ENCODE peak calls at places on chromosomes 3 and 15, in ten cellular contexts. One of them, this sample, is unnamed.

GRCh38 chr15:65115086-65115485 is at the start of gene UBAP1L:
- DNase-seq in activated T-helper 9 cell treated with anti-CD3 and anti-CD28 coated beads, Interleukin-2, amount 50 U/mL, for 16 hours: no peak
- DNase-seq in upper lobe of right lung: no peak
- DNase-seq in hepatic stellate cell: no peak
- DNase-seq in NCI-H2081 treated with DMSO at 0.1 percent for 48 hours: no peak
- DNase-seq in activated naive CD8-positive, alpha-beta T cell treated with anti-CD3 and anti-CD28 coated beads for 36 hours: no peak
- DNase-seq in heart left ventricle: no peak
- DNase-seq in A549: no peak
- DNase-seq in activated T-helper 1 cell treated with Interleukin-2 at 50 U/mL for 16 hours: no peak
- DNase-seq in stimulated activated CD4-positive, alpha-beta T cell treated with anti-CD3 and anti-CD28 coated beads, TNF-alpha, amount 100 ng/mL, for 1 hour: no peak
- DNase-seq in this sample: no peak

GRCh38 chr15:40875996-40876740 is 2.1 kb upstream of the RHOV start:
- DNase-seq in activated T-helper 9 cell treated with anti-CD3 and anti-CD28 coated beads, Interleukin-2, amount 50 U/mL, for 16 hours: no peak
- DNase-seq in upper lobe of right lung: no peak
- DNase-seq in hepatic stellate cell: no peak
- DNase-seq in NCI-H2081 treated with DMSO at 0.1 percent for 48 hours: no peak
- DNase-seq in activated naive CD8-positive, alpha-beta T cell treated with anti-CD3 and anti-CD28 coated beads for 36 hours: no peak
- DNase-seq in heart left ventricle: no peak
- DNase-seq in A549: no peak
- DNase-seq in activated T-helper 1 cell treated with Interleukin-2 at 50 U/mL for 16 hours: no peak
- DNase-seq in stimulated activated CD4-positive, alpha-beta T cell treated with anti-CD3 and anti-CD28 coated beads, TNF-alpha, amount 100 ng/mL, for 1 hour: no peak
- DNase-seq in this sample: no peak

GRCh38 chr3:127134887-127135240 is 58.1 kb upstream of the PRR23E start:
- DNase-seq in activated T-helper 9 cell treated with anti-CD3 and anti-CD28 coated beads, Interleukin-2, amount 50 U/mL, for 16 hours: no peak
- DNase-seq in upper lobe of right lung: no peak
- DNase-seq in hepatic stellate cell: no peak
- DNase-seq in NCI-H2081 treated with DMSO at 0.1 percent for 48 hours: no peak
- DNase-seq in activated naive CD8-positive, alpha-beta T cell treated with anti-CD3 and anti-CD28 coated beads for 36 hours: no peak
- DNase-seq in heart left ventricle: no peak
- DNase-seq in A549: no peak
- DNase-seq in activated T-helper 1 cell treated with Interleukin-2 at 50 U/mL for 16 hours: no peak
- DNase-seq in stimulated activated CD4-positive, alpha-beta T cell treated with anti-CD3 and anti-CD28 coated beads, TNF-alpha, amount 100 ng/mL, for 1 hour: no peak
- DNase-seq in this sample: no peak

GRCh38 chr3:112508261-112508660 is 9.0 kb upstream of the BTLA start:
- DNase-seq in activated T-helper 9 cell treated with anti-CD3 and anti-CD28 coated beads, Interleukin-2, amount 50 U/mL, for 16 hours: no peak
- DNase-seq in upper lobe of right lung: no peak
- DNase-seq in hepatic stellate cell: no peak
- DNase-seq in NCI-H2081 treated with DMSO at 0.1 percent for 48 hours: no peak
- DNase-seq in activated naive CD8-positive, alpha-beta T cell treated with anti-CD3 and anti-CD28 coated beads for 36 hours: no peak
- DNase-seq in heart left ventricle: no peak
- DNase-seq in A549: no peak
- DNase-seq in activated T-helper 1 cell treated with Interleukin-2 at 50 U/mL for 16 hours: no peak
- DNase-seq in stimulated activated CD4-positive, alpha-beta T cell treated with anti-CD3 and anti-CD28 coated beads, TNF-alpha, amount 100 ng/mL, for 1 hour: no peak
- DNase-seq in this sample: no peak

GRCh38 chr3:152650177-152650576 is 184.8 kb upstream of the P2RY1 start:
- DNase-seq in activated T-helper 9 cell treated with anti-CD3 and anti-CD28 coated beads, Interleukin-2, amount 50 U/mL, for 16 hours: no peak
- DNase-seq in upper lobe of right lung: no peak
- DNase-seq in hepatic stellate cell: no peak
- DNase-seq in NCI-H2081 treated with DMSO at 0.1 percent for 48 hours: no peak
- DNase-seq in activated naive CD8-positive, alpha-beta T cell treated with anti-CD3 and anti-CD28 coated beads for 36 hours: no peak
- DNase-seq in heart left ventricle: no peak
- DNase-seq in A549: no peak
- DNase-seq in activated T-helper 1 cell treated with Interleukin-2 at 50 U/mL for 16 hours: no peak
- DNase-seq in stimulated activated CD4-positive, alpha-beta T cell treated with anti-CD3 and anti-CD28 coated beads, TNF-alpha, amount 100 ng/mL, for 1 hour: no peak
- DNase-seq in this sample: peak; percentile 1

GRCh38 chr3:8709801-8710524 is 23.6 kb upstream of the CAV3 start:
- DNase-seq in activated T-helper 9 cell treated with anti-CD3 and anti-CD28 coated beads, Interleukin-2, amount 50 U/mL, for 16 hours: no peak
- DNase-seq in upper lobe of right lung: no peak
- DNase-seq in hepatic stellate cell: no peak
- DNase-seq in NCI-H2081 treated with DMSO at 0.1 percent for 48 hours: peak; percentile 74
- DNase-seq in activated naive CD8-positive, alpha-beta T cell treated with anti-CD3 and anti-CD28 coated beads for 36 hours: no peak
- DNase-seq in heart left ventricle: no peak
- DNase-seq in A549: no peak
- DNase-seq in activated T-helper 1 cell treated with Interleukin-2 at 50 U/mL for 16 hours: no peak
- DNase-seq in stimulated activated CD4-positive, alpha-beta T cell treated with anti-CD3 and anti-CD28 coated beads, TNF-alpha, amount 100 ng/mL, for 1 hour: no peak
- DNase-seq in this sample: no peak

GRCh38 chr3:79461129-79461792 is 306.5 kb downstream of the ROBO1 start:
- DNase-seq in activated T-helper 9 cell treated with anti-CD3 and anti-CD28 coated beads, Interleukin-2, amount 50 U/mL, for 16 hours: no peak
- DNase-seq in upper lobe of right lung: no peak
- DNase-seq in hepatic stellate cell: no peak
- DNase-seq in NCI-H2081 treated with DMSO at 0.1 percent for 48 hours: no peak
- DNase-seq in activated naive CD8-positive, alpha-beta T cell treated with anti-CD3 and anti-CD28 coated beads for 36 hours: no peak
- DNase-seq in heart left ventricle: no peak
- DNase-seq in A549: no peak
- DNase-seq in activated T-helper 1 cell treated with Interleukin-2 at 50 U/mL for 16 hours: no peak
- DNase-seq in stimulated activated CD4-positive, alpha-beta T cell treated with anti-CD3 and anti-CD28 coated beads, TNF-alpha, amount 100 ng/mL, for 1 hour: no peak
- DNase-seq in this sample: no peak

GRCh38 chr15:101001796-101002195 is 82.6 kb downstream of the LRRK1 start:
- DNase-seq in activated T-helper 9 cell treated with anti-CD3 and anti-CD28 coated beads, Interleukin-2, amount 50 U/mL, for 16 hours: no peak
- DNase-seq in upper lobe of right lung: no peak
- DNase-seq in hepatic stellate cell: no peak
- DNase-seq in NCI-H2081 treated with DMSO at 0.1 percent for 48 hours: no peak
- DNase-seq in activated naive CD8-positive, alpha-beta T cell treated with anti-CD3 and anti-CD28 coated beads for 36 hours: no peak
- DNase-seq in heart left ventricle: no peak
- DNase-seq in A549: no peak
- DNase-seq in activated T-helper 1 cell treated with Interleukin-2 at 50 U/mL for 16 hours: no peak
- DNase-seq in stimulated activated CD4-positive, alpha-beta T cell treated with anti-CD3 and anti-CD28 coated beads, TNF-alpha, amount 100 ng/mL, for 1 hour: no peak
- DNase-seq in this sample: no peak

GRCh38 chr3:41173926-41174702 is 25.2 kb upstream of the CTNNB1 start:
- DNase-seq in activated T-helper 9 cell treated with anti-CD3 and anti-CD28 coated beads, Interleukin-2, amount 50 U/mL, for 16 hours: no peak
- DNase-seq in upper lobe of right lung: no peak
- DNase-seq in hepatic stellate cell: no peak
- DNase-seq in NCI-H2081 treated with DMSO at 0.1 percent for 48 hours: no peak
- DNase-seq in activated naive CD8-positive, alpha-beta T cell treated with anti-CD3 and anti-CD28 coated beads for 36 hours: no peak
- DNase-seq in heart left ventricle: no peak
- DNase-seq in A549: no peak
- DNase-seq in activated T-helper 1 cell treated with Interleukin-2 at 50 U/mL for 16 hours: no peak
- DNase-seq in stimulated activated CD4-positive, alpha-beta T cell treated with anti-CD3 and anti-CD28 coated beads, TNF-alpha, amount 100 ng/mL, for 1 hour: no peak
- DNase-seq in this sample: peak; percentile 11

GRCh38 chr15:25545017-25545416 is 106.2 kb upstream of the UBE3A start:
- DNase-seq in activated T-helper 9 cell treated with anti-CD3 and anti-CD28 coated beads, Interleukin-2, amount 50 U/mL, for 16 hours: no peak
- DNase-seq in upper lobe of right lung: no peak
- DNase-seq in hepatic stellate cell: no peak
- DNase-seq in NCI-H2081 treated with DMSO at 0.1 percent for 48 hours: no peak
- DNase-seq in activated naive CD8-positive, alpha-beta T cell treated with anti-CD3 and anti-CD28 coated beads for 36 hours: no peak
- DNase-seq in heart left ventricle: no peak
- DNase-seq in A549: no peak
- DNase-seq in activated T-helper 1 cell treated with Interleukin-2 at 50 U/mL for 16 hours: no peak
- DNase-seq in stimulated activated CD4-positive, alpha-beta T cell treated with anti-CD3 and anti-CD28 coated beads, TNF-alpha, amount 100 ng/mL, for 1 hour: no peak
- DNase-seq in this sample: no peak

GRCh38 chr15:77496710-77497107 is 76.0 kb downstream of the HMG20A start:
- DNase-seq in activated T-helper 9 cell treated with anti-CD3 and anti-CD28 coated beads, Interleukin-2, amount 50 U/mL, for 16 hours: peak; percentile 47
- DNase-seq in upper lobe of right lung: peak; percentile 91
- DNase-seq in hepatic stellate cell: peak; percentile 82
- DNase-seq in NCI-H2081 treated with DMSO at 0.1 percent for 48 hours: no peak
- DNase-seq in activated naive CD8-positive, alpha-beta T cell treated with anti-CD3 and anti-CD28 coated beads for 36 hours: peak; percentile 73
- DNase-seq in heart left ventricle: peak; percentile 89
- DNase-seq in A549: peak; percentile 75
- DNase-seq in activated T-helper 1 cell treated with Interleukin-2 at 50 U/mL for 16 hours: peak; percentile 45
- DNase-seq in stimulated activated CD4-positive, alpha-beta T cell treated with anti-CD3 and anti-CD28 coated beads, TNF-alpha, amount 100 ng/mL, for 1 hour: peak; percentile 63
- DNase-seq in this sample: no peak

GRCh38 chr3:32239638-32240550 is 1.4 kb downstream of the CMTM8 start:
- DNase-seq in activated T-helper 9 cell treated with anti-CD3 and anti-CD28 coated beads, Interleukin-2, amount 50 U/mL, for 16 hours: peak; percentile 14
- DNase-seq in upper lobe of right lung: no peak
- DNase-seq in hepatic stellate cell: peak; percentile 21
- DNase-seq in NCI-H2081 treated with DMSO at 0.1 percent for 48 hours: no peak
- DNase-seq in activated naive CD8-positive, alpha-beta T cell treated with anti-CD3 and anti-CD28 coated beads for 36 hours: peak; percentile 28
- DNase-seq in heart left ventricle: no peak
- DNase-seq in A549: peak; percentile 62
- DNase-seq in activated T-helper 1 cell treated with Interleukin-2 at 50 U/mL for 16 hours: peak; percentile 16
- DNase-seq in stimulated activated CD4-positive, alpha-beta T cell treated with anti-CD3 and anti-CD28 coated beads, TNF-alpha, amount 100 ng/mL, for 1 hour: peak; percentile 16
- DNase-seq in this sample: no peak

GRCh38 chr3:114519415-114519814 is 225.6 kb downstream of the TIGIT start:
- DNase-seq in activated T-helper 9 cell treated with anti-CD3 and anti-CD28 coated beads, Interleukin-2, amount 50 U/mL, for 16 hours: no peak
- DNase-seq in upper lobe of right lung: no peak
- DNase-seq in hepatic stellate cell: peak; percentile 9
- DNase-seq in NCI-H2081 treated with DMSO at 0.1 percent for 48 hours: no peak
- DNase-seq in activated naive CD8-positive, alpha-beta T cell treated with anti-CD3 and anti-CD28 coated beads for 36 hours: no peak
- DNase-seq in heart left ventricle: peak; percentile 16
- DNase-seq in A549: peak; percentile 54
- DNase-seq in activated T-helper 1 cell treated with Interleukin-2 at 50 U/mL for 16 hours: no peak
- DNase-seq in stimulated activated CD4-positive, alpha-beta T cell treated with anti-CD3 and anti-CD28 coated beads, TNF-alpha, amount 100 ng/mL, for 1 hour: no peak
- DNase-seq in this sample: peak; percentile 18

GRCh38 chr15:90201150-90201943 is at the start of gene SEMA4B:
- DNase-seq in activated T-helper 9 cell treated with anti-CD3 and anti-CD28 coated beads, Interleukin-2, amount 50 U/mL, for 16 hours: peak; percentile 60
- DNase-seq in upper lobe of right lung: peak; percentile 89
- DNase-seq in hepatic stellate cell: peak; percentile 82
- DNase-seq in NCI-H2081 treated with DMSO at 0.1 percent for 48 hours: no peak
- DNase-seq in activated naive CD8-positive, alpha-beta T cell treated with anti-CD3 and anti-CD28 coated beads for 36 hours: peak; percentile 81
- DNase-seq in heart left ventricle: peak; percentile 76
- DNase-seq in A549: peak; percentile 61
- DNase-seq in activated T-helper 1 cell treated with Interleukin-2 at 50 U/mL for 16 hours: peak; percentile 66
- DNase-seq in stimulated activated CD4-positive, alpha-beta T cell treated with anti-CD3 and anti-CD28 coated beads, TNF-alpha, amount 100 ng/mL, for 1 hour: peak; percentile 59
- DNase-seq in this sample: peak; percentile 72

GRCh38 chr3:133125171-133125570 is 87.0 kb downstream of the TMEM108 start:
- DNase-seq in activated T-helper 9 cell treated with anti-CD3 and anti-CD28 coated beads, Interleukin-2, amount 50 U/mL, for 16 hours: no peak
- DNase-seq in upper lobe of right lung: no peak
- DNase-seq in hepatic stellate cell: no peak
- DNase-seq in NCI-H2081 treated with DMSO at 0.1 percent for 48 hours: no peak
- DNase-seq in activated naive CD8-positive, alpha-beta T cell treated with anti-CD3 and anti-CD28 coated beads for 36 hours: no peak
- DNase-seq in heart left ventricle: no peak
- DNase-seq in A549: no peak
- DNase-seq in activated T-helper 1 cell treated with Interleukin-2 at 50 U/mL for 16 hours: no peak
- DNase-seq in stimulated activated CD4-positive, alpha-beta T cell treated with anti-CD3 and anti-CD28 coated beads, TNF-alpha, amount 100 ng/mL, for 1 hour: no peak
- DNase-seq in this sample: no peak

GRCh38 chr3:16604433-16604832 is 790 bp downstream of the DAZL start:
- DNase-seq in activated T-helper 9 cell treated with anti-CD3 and anti-CD28 coated beads, Interleukin-2, amount 50 U/mL, for 16 hours: no peak
- DNase-seq in upper lobe of right lung: no peak
- DNase-seq in hepatic stellate cell: no peak
- DNase-seq in NCI-H2081 treated with DMSO at 0.1 percent for 48 hours: no peak
- DNase-seq in activated naive CD8-positive, alpha-beta T cell treated with anti-CD3 and anti-CD28 coated beads for 36 hours: no peak
- DNase-seq in heart left ventricle: no peak
- DNase-seq in A549: no peak
- DNase-seq in activated T-helper 1 cell treated with Interleukin-2 at 50 U/mL for 16 hours: no peak
- DNase-seq in stimulated activated CD4-positive, alpha-beta T cell treated with anti-CD3 and anti-CD28 coated beads, TNF-alpha, amount 100 ng/mL, for 1 hour: no peak
- DNase-seq in this sample: no peak

GRCh38 chr3:180382781-180383180 is 219.2 kb upstream of the TTC14 start:
- DNase-seq in activated T-helper 9 cell treated with anti-CD3 and anti-CD28 coated beads, Interleukin-2, amount 50 U/mL, for 16 hours: no peak
- DNase-seq in upper lobe of right lung: no peak
- DNase-seq in hepatic stellate cell: no peak
- DNase-seq in NCI-H2081 treated with DMSO at 0.1 percent for 48 hours: no peak
- DNase-seq in activated naive CD8-positive, alpha-beta T cell treated with anti-CD3 and anti-CD28 coated beads for 36 hours: no peak
- DNase-seq in heart left ventricle: no peak
- DNase-seq in A549: no peak
- DNase-seq in activated T-helper 1 cell treated with Interleukin-2 at 50 U/mL for 16 hours: no peak
- DNase-seq in stimulated activated CD4-positive, alpha-beta T cell treated with anti-CD3 and anti-CD28 coated beads, TNF-alpha, amount 100 ng/mL, for 1 hour: no peak
- DNase-seq in this sample: no peak

GRCh38 chr15:78682013-78682651 is 41.1 kb upstream of the CHRNB4 start:
- DNase-seq in activated T-helper 9 cell treated with anti-CD3 and anti-CD28 coated beads, Interleukin-2, amount 50 U/mL, for 16 hours: no peak
- DNase-seq in upper lobe of right lung: no peak
- DNase-seq in hepatic stellate cell: no peak
- DNase-seq in NCI-H2081 treated with DMSO at 0.1 percent for 48 hours: no peak
- DNase-seq in activated naive CD8-positive, alpha-beta T cell treated with anti-CD3 and anti-CD28 coated beads for 36 hours: no peak
- DNase-seq in heart left ventricle: no peak
- DNase-seq in A549: no peak
- DNase-seq in activated T-helper 1 cell treated with Interleukin-2 at 50 U/mL for 16 hours: no peak
- DNase-seq in stimulated activated CD4-positive, alpha-beta T cell treated with anti-CD3 and anti-CD28 coated beads, TNF-alpha, amount 100 ng/mL, for 1 hour: no peak
- DNase-seq in this sample: no peak

GRCh38 chr3:133547432-133548041 is 25.9 kb upstream of the CDV3 start:
- DNase-seq in activated T-helper 9 cell treated with anti-CD3 and anti-CD28 coated beads, Interleukin-2, amount 50 U/mL, for 16 hours: no peak
- DNase-seq in upper lobe of right lung: peak; percentile 72
- DNase-seq in hepatic stellate cell: peak; percentile 77
- DNase-seq in NCI-H2081 treated with DMSO at 0.1 percent for 48 hours: no peak
- DNase-seq in activated naive CD8-positive, alpha-beta T cell treated with anti-CD3 and anti-CD28 coated beads for 36 hours: no peak
- DNase-seq in heart left ventricle: no peak
- DNase-seq in A549: peak; percentile 53
- DNase-seq in activated T-helper 1 cell treated with Interleukin-2 at 50 U/mL for 16 hours: no peak
- DNase-seq in stimulated activated CD4-positive, alpha-beta T cell treated with anti-CD3 and anti-CD28 coated beads, TNF-alpha, amount 100 ng/mL, for 1 hour: no peak
- DNase-seq in this sample: no peak

GRCh38 chr15:78083186-78083585 is 5.7 kb upstream of the TBC1D2B start:
- DNase-seq in activated T-helper 9 cell treated with anti-CD3 and anti-CD28 coated beads, Interleukin-2, amount 50 U/mL, for 16 hours: no peak
- DNase-seq in upper lobe of right lung: no peak
- DNase-seq in hepatic stellate cell: no peak
- DNase-seq in NCI-H2081 treated with DMSO at 0.1 percent for 48 hours: no peak
- DNase-seq in activated naive CD8-positive, alpha-beta T cell treated with anti-CD3 and anti-CD28 coated beads for 36 hours: no peak
- DNase-seq in heart left ventricle: no peak
- DNase-seq in A549: no peak
- DNase-seq in activated T-helper 1 cell treated with Interleukin-2 at 50 U/mL for 16 hours: no peak
- DNase-seq in stimulated activated CD4-positive, alpha-beta T cell treated with anti-CD3 and anti-CD28 coated beads, TNF-alpha, amount 100 ng/mL, for 1 hour: no peak
- DNase-seq in this sample: no peak

GRCh38 chr3:165800970-165801369 is 36.3 kb downstream of the BCHE start:
- DNase-seq in activated T-helper 9 cell treated with anti-CD3 and anti-CD28 coated beads, Interleukin-2, amount 50 U/mL, for 16 hours: no peak
- DNase-seq in upper lobe of right lung: no peak
- DNase-seq in hepatic stellate cell: no peak
- DNase-seq in NCI-H2081 treated with DMSO at 0.1 percent for 48 hours: no peak
- DNase-seq in activated naive CD8-positive, alpha-beta T cell treated with anti-CD3 and anti-CD28 coated beads for 36 hours: no peak
- DNase-seq in heart left ventricle: no peak
- DNase-seq in A549: no peak
- DNase-seq in activated T-helper 1 cell treated with Interleukin-2 at 50 U/mL for 16 hours: no peak
- DNase-seq in stimulated activated CD4-positive, alpha-beta T cell treated with anti-CD3 and anti-CD28 coated beads, TNF-alpha, amount 100 ng/mL, for 1 hour: no peak
- DNase-seq in this sample: no peak

GRCh38 chr3:48535578-48535977 is 21.0 kb downstream of the PFKFB4 start:
- DNase-seq in activated T-helper 9 cell treated with anti-CD3 and anti-CD28 coated beads, Interleukin-2, amount 50 U/mL, for 16 hours: no peak
- DNase-seq in upper lobe of right lung: no peak
- DNase-seq in hepatic stellate cell: no peak
- DNase-seq in NCI-H2081 treated with DMSO at 0.1 percent for 48 hours: no peak
- DNase-seq in activated naive CD8-positive, alpha-beta T cell treated with anti-CD3 and anti-CD28 coated beads for 36 hours: no peak
- DNase-seq in heart left ventricle: no peak
- DNase-seq in A549: no peak
- DNase-seq in activated T-helper 1 cell treated with Interleukin-2 at 50 U/mL for 16 hours: no peak
- DNase-seq in stimulated activated CD4-positive, alpha-beta T cell treated with anti-CD3 and anti-CD28 coated beads, TNF-alpha, amount 100 ng/mL, for 1 hour: no peak
- DNase-seq in this sample: no peak

GRCh38 chr3:15659254-15659975 is 57.9 kb downstream of the BTD start:
- DNase-seq in activated T-helper 9 cell treated with anti-CD3 and anti-CD28 coated beads, Interleukin-2, amount 50 U/mL, for 16 hours: no peak
- DNase-seq in upper lobe of right lung: no peak
- DNase-seq in hepatic stellate cell: no peak
- DNase-seq in NCI-H2081 treated with DMSO at 0.1 percent for 48 hours: no peak
- DNase-seq in activated naive CD8-positive, alpha-beta T cell treated with anti-CD3 and anti-CD28 coated beads for 36 hours: no peak
- DNase-seq in heart left ventricle: no peak
- DNase-seq in A549: no peak
- DNase-seq in activated T-helper 1 cell treated with Interleukin-2 at 50 U/mL for 16 hours: no peak
- DNase-seq in stimulated activated CD4-positive, alpha-beta T cell treated with anti-CD3 and anti-CD28 coated beads, TNF-alpha, amount 100 ng/mL, for 1 hour: no peak
- DNase-seq in this sample: no peak

GRCh38 chr3:122374034-122374433 is 9.0 kb downstream of the MIX23 start:
- DNase-seq in activated T-helper 9 cell treated with anti-CD3 and anti-CD28 coated beads, Interleukin-2, amount 50 U/mL, for 16 hours: no peak
- DNase-seq in upper lobe of right lung: no peak
- DNase-seq in hepatic stellate cell: no peak
- DNase-seq in NCI-H2081 treated with DMSO at 0.1 percent for 48 hours: no peak
- DNase-seq in activated naive CD8-positive, alpha-beta T cell treated with anti-CD3 and anti-CD28 coated beads for 36 hours: no peak
- DNase-seq in heart left ventricle: no peak
- DNase-seq in A549: no peak
- DNase-seq in activated T-helper 1 cell treated with Interleukin-2 at 50 U/mL for 16 hours: no peak
- DNase-seq in stimulated activated CD4-positive, alpha-beta T cell treated with anti-CD3 and anti-CD28 coated beads, TNF-alpha, amount 100 ng/mL, for 1 hour: no peak
- DNase-seq in this sample: no peak

GRCh38 chr15:26372712-26373111 is 400.2 kb downstream of the GABRB3 start:
- DNase-seq in activated T-helper 9 cell treated with anti-CD3 and anti-CD28 coated beads, Interleukin-2, amount 50 U/mL, for 16 hours: no peak
- DNase-seq in upper lobe of right lung: no peak
- DNase-seq in hepatic stellate cell: no peak
- DNase-seq in NCI-H2081 treated with DMSO at 0.1 percent for 48 hours: no peak
- DNase-seq in activated naive CD8-positive, alpha-beta T cell treated with anti-CD3 and anti-CD28 coated beads for 36 hours: no peak
- DNase-seq in heart left ventricle: no peak
- DNase-seq in A549: no peak
- DNase-seq in activated T-helper 1 cell treated with Interleukin-2 at 50 U/mL for 16 hours: no peak
- DNase-seq in stimulated activated CD4-positive, alpha-beta T cell treated with anti-CD3 and anti-CD28 coated beads, TNF-alpha, amount 100 ng/mL, for 1 hour: no peak
- DNase-seq in this sample: no peak

GRCh38 chr3:125433611-125434041 is 58.5 kb upstream of the ZNF148 start:
- DNase-seq in activated T-helper 9 cell treated with anti-CD3 and anti-CD28 coated beads, Interleukin-2, amount 50 U/mL, for 16 hours: no peak
- DNase-seq in upper lobe of right lung: no peak
- DNase-seq in hepatic stellate cell: no peak
- DNase-seq in NCI-H2081 treated with DMSO at 0.1 percent for 48 hours: no peak
- DNase-seq in activated naive CD8-positive, alpha-beta T cell treated with anti-CD3 and anti-CD28 coated beads for 36 hours: no peak
- DNase-seq in heart left ventricle: no peak
- DNase-seq in A549: no peak
- DNase-seq in activated T-helper 1 cell treated with Interleukin-2 at 50 U/mL for 16 hours: no peak
- DNase-seq in stimulated activated CD4-positive, alpha-beta T cell treated with anti-CD3 and anti-CD28 coated beads, TNF-alpha, amount 100 ng/mL, for 1 hour: no peak
- DNase-seq in this sample: no peak

GRCh38 chr15:29039466-29040366 is 153.9 kb downstream of the APBA2 start:
- DNase-seq in activated T-helper 9 cell treated with anti-CD3 and anti-CD28 coated beads, Interleukin-2, amount 50 U/mL, for 16 hours: no peak
- DNase-seq in upper lobe of right lung: peak; percentile 4
- DNase-seq in hepatic stellate cell: no peak
- DNase-seq in NCI-H2081 treated with DMSO at 0.1 percent for 48 hours: no peak
- DNase-seq in activated naive CD8-positive, alpha-beta T cell treated with anti-CD3 and anti-CD28 coated beads for 36 hours: peak; percentile 39
- DNase-seq in heart left ventricle: no peak
- DNase-seq in A549: no peak
- DNase-seq in activated T-helper 1 cell treated with Interleukin-2 at 50 U/mL for 16 hours: no peak
- DNase-seq in stimulated activated CD4-positive, alpha-beta T cell treated with anti-CD3 and anti-CD28 coated beads, TNF-alpha, amount 100 ng/mL, for 1 hour: no peak
- DNase-seq in this sample: no peak

GRCh38 chr3:187181454-187182170 is 15.7 kb upstream of the RTP1 start:
- DNase-seq in activated T-helper 9 cell treated with anti-CD3 and anti-CD28 coated beads, Interleukin-2, amount 50 U/mL, for 16 hours: no peak
- DNase-seq in upper lobe of right lung: no peak
- DNase-seq in hepatic stellate cell: no peak
- DNase-seq in NCI-H2081 treated with DMSO at 0.1 percent for 48 hours: no peak
- DNase-seq in activated naive CD8-positive, alpha-beta T cell treated with anti-CD3 and anti-CD28 coated beads for 36 hours: no peak
- DNase-seq in heart left ventricle: no peak
- DNase-seq in A549: no peak
- DNase-seq in activated T-helper 1 cell treated with Interleukin-2 at 50 U/mL for 16 hours: no peak
- DNase-seq in stimulated activated CD4-positive, alpha-beta T cell treated with anti-CD3 and anti-CD28 coated beads, TNF-alpha, amount 100 ng/mL, for 1 hour: no peak
- DNase-seq in this sample: no peak